ENCODE peak calls at places on chromosomes 4 and X, in four cellular contexts. One of them, this sample, is unnamed.
A peak's percentile ranks its signal among the peaks of the same experiment; 100 is the strongest.

GRCh38 chr4:137312257-137312656 is 220.0 kb downstream of the PCDH18 start:
- DNase-seq in naive thymus-derived CD4-positive, alpha-beta T cell: no peak
- DNase-seq in tibial nerve: no peak
- DNase-seq in T-helper 1 cell: no peak
- DNase-seq in this sample: no peak

GRCh38 chr4:36385951-36386561 is 104.6 kb downstream of the DTHD1 start:
- DNase-seq in naive thymus-derived CD4-positive, alpha-beta T cell: peak; percentile 82
- DNase-seq in tibial nerve: peak; percentile 7
- DNase-seq in T-helper 1 cell: peak; percentile 84
- DNase-seq in this sample: no peak

GRCh38 chrX:23931149-23931604 is 23.4 kb downstream of the CXorf58 start:
- DNase-seq in naive thymus-derived CD4-positive, alpha-beta T cell: peak; percentile 10
- DNase-seq in tibial nerve: no peak
- DNase-seq in T-helper 1 cell: peak; percentile 48
- DNase-seq in this sample: no peak

GRCh38 chr4:74755486-74755885 is 38.8 kb downstream of the BTC start:
- DNase-seq in naive thymus-derived CD4-positive, alpha-beta T cell: no peak
- DNase-seq in tibial nerve: no peak
- DNase-seq in T-helper 1 cell: no peak
- DNase-seq in this sample: no peak

GRCh38 chr4:140296871-140297570 is 76.4 kb upstream of the SCOC start:
- DNase-seq in naive thymus-derived CD4-positive, alpha-beta T cell: no peak
- DNase-seq in tibial nerve: no peak
- DNase-seq in T-helper 1 cell: no peak
- DNase-seq in this sample: peak; percentile 84

GRCh38 chr4:2886622-2887021 is 43.0 kb downstream of the ADD1 start:
- DNase-seq in naive thymus-derived CD4-positive, alpha-beta T cell: no peak
- DNase-seq in tibial nerve: no peak
- DNase-seq in T-helper 1 cell: no peak
- DNase-seq in this sample: no peak

GRCh38 chr4:164509951-164510350 is 244.0 kb upstream of the SMIM31 start:
- DNase-seq in naive thymus-derived CD4-positive, alpha-beta T cell: no peak
- DNase-seq in tibial nerve: no peak
- DNase-seq in T-helper 1 cell: no peak
- DNase-seq in this sample: no peak

GRCh38 chrX:56782791-56783449 is 53.9 kb downstream of the NBDY start:
- DNase-seq in naive thymus-derived CD4-positive, alpha-beta T cell: no peak
- DNase-seq in tibial nerve: no peak
- DNase-seq in T-helper 1 cell: no peak
- DNase-seq in this sample: no peak

GRCh38 chr4:80989921-80990544 is 40.5 kb upstream of the BMP3 start:
- DNase-seq in naive thymus-derived CD4-positive, alpha-beta T cell: peak; percentile 11
- DNase-seq in tibial nerve: peak; percentile 61
- DNase-seq in T-helper 1 cell: peak; percentile 21
- DNase-seq in this sample: peak; percentile 52

GRCh38 chr4:113179996-113180395 is 130.5 kb downstream of the ANK2 start:
- DNase-seq in naive thymus-derived CD4-positive, alpha-beta T cell: no peak
- DNase-seq in tibial nerve: no peak
- DNase-seq in T-helper 1 cell: no peak
- DNase-seq in this sample: no peak

GRCh38 chr4:73520821-73521220 is 39.3 kb downstream of the AFM start:
- DNase-seq in naive thymus-derived CD4-positive, alpha-beta T cell: no peak
- DNase-seq in tibial nerve: no peak
- DNase-seq in T-helper 1 cell: no peak
- DNase-seq in this sample: no peak

GRCh38 chrX:10989386-10989785 is 121.7 kb upstream of the HCCS start:
- DNase-seq in naive thymus-derived CD4-positive, alpha-beta T cell: no peak
- DNase-seq in tibial nerve: no peak
- DNase-seq in T-helper 1 cell: no peak
- DNase-seq in this sample: no peak

GRCh38 chr4:100450449-100450848 is 67.4 kb downstream of the EMCN start:
- DNase-seq in naive thymus-derived CD4-positive, alpha-beta T cell: no peak
- DNase-seq in tibial nerve: no peak
- DNase-seq in T-helper 1 cell: no peak
- DNase-seq in this sample: no peak

GRCh38 chr4:8348071-8348470 is 78.5 kb downstream of the HTRA3 start:
- DNase-seq in naive thymus-derived CD4-positive, alpha-beta T cell: no peak
- DNase-seq in tibial nerve: no peak
- DNase-seq in T-helper 1 cell: no peak
- DNase-seq in this sample: no peak

GRCh38 chr4:150305995-150306394 is 227.8 kb downstream of the DCLK2 start:
- DNase-seq in naive thymus-derived CD4-positive, alpha-beta T cell: no peak
- DNase-seq in tibial nerve: no peak
- DNase-seq in T-helper 1 cell: no peak
- DNase-seq in this sample: no peak

GRCh38 chr4:26237916-26238315 is 82.9 kb upstream of the RBPJ start:
- DNase-seq in naive thymus-derived CD4-positive, alpha-beta T cell: no peak
- DNase-seq in tibial nerve: no peak
- DNase-seq in T-helper 1 cell: no peak
- DNase-seq in this sample: no peak

GRCh38 chrX:1500701-1501624 is 36.0 kb downstream of the P2RY8 start:
- DNase-seq in naive thymus-derived CD4-positive, alpha-beta T cell: no peak
- DNase-seq in tibial nerve: no peak
- DNase-seq in T-helper 1 cell: peak; percentile 69
- DNase-seq in this sample: no peak

GRCh38 chr4:7134737-7135388 is 57.5 kb upstream of the SORCS2 start:
- DNase-seq in naive thymus-derived CD4-positive, alpha-beta T cell: no peak
- DNase-seq in tibial nerve: peak; percentile 76
- DNase-seq in T-helper 1 cell: no peak
- DNase-seq in this sample: no peak

GRCh38 chr4:18815081-18815778 is 793.7 kb upstream of the LCORL start:
- DNase-seq in naive thymus-derived CD4-positive, alpha-beta T cell: no peak
- DNase-seq in tibial nerve: no peak
- DNase-seq in T-helper 1 cell: no peak
- DNase-seq in this sample: no peak

GRCh38 chr4:184688447-184688846 is 38.9 kb downstream of the PRIMPOL start:
- DNase-seq in naive thymus-derived CD4-positive, alpha-beta T cell: no peak
- DNase-seq in tibial nerve: no peak
- DNase-seq in T-helper 1 cell: peak; percentile 35
- DNase-seq in this sample: no peak

GRCh38 chr4:75895744-75896314 is 6.4 kb downstream of the PPEF2 start:
- DNase-seq in naive thymus-derived CD4-positive, alpha-beta T cell: no peak
- DNase-seq in tibial nerve: no peak
- DNase-seq in T-helper 1 cell: peak; percentile 41
- DNase-seq in this sample: no peak

GRCh38 chr4:35087216-35087615 is 1157.1 kb downstream of the ARAP2 start:
- DNase-seq in naive thymus-derived CD4-positive, alpha-beta T cell: no peak
- DNase-seq in tibial nerve: no peak
- DNase-seq in T-helper 1 cell: no peak
- DNase-seq in this sample: peak; percentile 63

GRCh38 chr4:154329268-154329858 is 162.2 kb downstream of the DCHS2 start:
- DNase-seq in naive thymus-derived CD4-positive, alpha-beta T cell: no peak
- DNase-seq in tibial nerve: no peak
- DNase-seq in T-helper 1 cell: no peak
- DNase-seq in this sample: no peak

GRCh38 chrX:27132851-27133250 is 330.3 kb downstream of the PPP4R3C start:
- DNase-seq in naive thymus-derived CD4-positive, alpha-beta T cell: no peak
- DNase-seq in tibial nerve: no peak
- DNase-seq in T-helper 1 cell: no peak
- DNase-seq in this sample: no peak

GRCh38 chr4:48173055-48173991 is 39.3 kb upstream of the TXK start:
- DNase-seq in naive thymus-derived CD4-positive, alpha-beta T cell: no peak
- DNase-seq in tibial nerve: no peak
- DNase-seq in T-helper 1 cell: no peak
- DNase-seq in this sample: no peak

GRCh38 chrX:100649550-100650356 is 5.8 kb downstream of the SRPX2 start:
- DNase-seq in naive thymus-derived CD4-positive, alpha-beta T cell: no peak
- DNase-seq in tibial nerve: peak; percentile 79
- DNase-seq in T-helper 1 cell: no peak
- DNase-seq in this sample: no peak

GRCh38 chr4:123390846-123391456 is 5.6 kb upstream of the SPRY1 start:
- DNase-seq in naive thymus-derived CD4-positive, alpha-beta T cell: no peak
- DNase-seq in tibial nerve: no peak
- DNase-seq in T-helper 1 cell: no peak
- DNase-seq in this sample: no peak

GRCh38 chr4:56990109-56990508 is 11.4 kb downstream of the POLR2B start:
- DNase-seq in naive thymus-derived CD4-positive, alpha-beta T cell: no peak
- DNase-seq in tibial nerve: no peak
- DNase-seq in T-helper 1 cell: no peak
- DNase-seq in this sample: no peak

GRCh38 chr4:1746919-1747602 is 25.7 kb downstream of the TACC3 start:
- DNase-seq in naive thymus-derived CD4-positive, alpha-beta T cell: no peak
- DNase-seq in tibial nerve: no peak
- DNase-seq in T-helper 1 cell: no peak
- DNase-seq in this sample: no peak

GRCh38 chr4:47704693-47705325 is 133.1 kb downstream of the CORIN start:
- DNase-seq in naive thymus-derived CD4-positive, alpha-beta T cell: no peak
- DNase-seq in tibial nerve: no peak
- DNase-seq in T-helper 1 cell: peak; percentile 3
- DNase-seq in this sample: peak; percentile 50

GRCh38 chr4:95122001-95122400 is 364.2 kb downstream of the BMPR1B start:
- DNase-seq in naive thymus-derived CD4-positive, alpha-beta T cell: no peak
- DNase-seq in tibial nerve: no peak
- DNase-seq in T-helper 1 cell: no peak
- DNase-seq in this sample: no peak

GRCh38 chr4:156347412-156348075 is 393.9 kb upstream of the CTSO start:
- DNase-seq in naive thymus-derived CD4-positive, alpha-beta T cell: no peak
- DNase-seq in tibial nerve: no peak
- DNase-seq in T-helper 1 cell: no peak
- DNase-seq in this sample: no peak

GRCh38 chr4:7646384-7647061 is 211.8 kb upstream of the PSAPL1 start:
- DNase-seq in naive thymus-derived CD4-positive, alpha-beta T cell: no peak
- DNase-seq in tibial nerve: no peak
- DNase-seq in T-helper 1 cell: peak; percentile 17
- DNase-seq in this sample: no peak

This sample was measured in COR-L47.